ENCODE peak calls at places on chromosome 6, in ten cellular contexts. B is B cell, V is Calu3, R is bronchial epithelial cell, E is tibial artery, F is A549, K is brain microvascular endothelial cell, P is BJ, D is PC-3, M is thoracic aorta. N is an unnamed sample.

GRCh38 chr6:46555129-46555528 is 63.9 kb upstream of the RCAN2 start:
- DNase-seq in M (no peak), D (no peak), E (no peak), B (peak; percentile 1), V (no peak), K (no peak), P (no peak), R (no peak), F (no peak), N (no peak)

GRCh38 chr6:65452333-65452732 is 254.7 kb downstream of the EYS start:
- DNase-seq in K (no peak), V (no peak), D (no peak), R (no peak), M (no peak), F (no peak), P (no peak), E (no peak), B (no peak), N (no peak)

GRCh38 chr6:133241088-133241900 is at the start of gene EYA4:
- DNase-seq in E (no peak), D (peak; percentile 62), P (no peak), F (peak; percentile 74), B (no peak), R (peak; percentile 26), V (peak; percentile 69), M (no peak), K (no peak), N (peak; percentile 24)

GRCh38 chr6:21634582-21634981 is 41.0 kb downstream of the SOX4 start:
- DNase-seq in E (no peak), R (peak; percentile 99), V (peak; percentile 41), K (peak; percentile 96), D (peak; percentile 93), F (peak; percentile 88), M (peak; percentile 10), B (no peak), P (peak; percentile 86), N (no peak)

GRCh38 chr6:2731281-2731909 is 19.3 kb downstream of the MYLK4 start:
- DNase-seq in K (no peak), M (no peak), V (peak; percentile 14), R (peak; percentile 63), P (no peak), B (no peak), E (no peak), F (no peak), D (peak; percentile 82), N (no peak)

GRCh38 chr6:144283781-144284473 is 1.2 kb upstream of the UTRN start:
- DNase-seq in R (peak; percentile 23), B (peak; percentile 23), M (no peak), D (peak; percentile 52), F (no peak), P (no peak), V (no peak), K (peak; percentile 20), E (no peak), N (no peak)

GRCh38 chr6:43948527-43949450 is 178.5 kb downstream of the MRPL14 start:
- DNase-seq in R (no peak), M (no peak), E (no peak), F (no peak), B (no peak), P (no peak), V (no peak), D (no peak), K (no peak), N (no peak)

GRCh38 chr6:42369568-42369967 is 82.2 kb downstream of the TRERF1 start:
- DNase-seq in R (peak; percentile 47), F (peak; percentile 10), M (no peak), K (no peak), D (peak; percentile 66), B (peak; percentile 28), E (no peak), V (peak; percentile 55), P (no peak), N (peak; percentile 25)

GRCh38 chr6:119738425-119738824 is 388.9 kb upstream of the MAN1A1 start:
- DNase-seq in M (no peak), E (no peak), K (no peak), V (no peak), R (no peak), F (no peak), D (no peak), P (no peak), B (no peak), N (no peak)

GRCh38 chr6:69180361-69181067 is 545.4 kb downstream of the ADGRB3 start:
- DNase-seq in P (no peak), M (no peak), V (no peak), E (no peak), B (no peak), R (peak; percentile 26), F (no peak), D (no peak), K (no peak), N (no peak)

GRCh38 chr6:69181964-69182363 is 546.9 kb downstream of the ADGRB3 start:
- DNase-seq in P (no peak), V (no peak), E (no peak), R (no peak), M (no peak), K (no peak), B (no peak), F (no peak), D (no peak), N (no peak)

GRCh38 chr6:69185276-69185675 is 550.2 kb downstream of the ADGRB3 start:
- DNase-seq in P (no peak), D (no peak), R (no peak), B (no peak), E (no peak), K (no peak), V (no peak), F (no peak), M (no peak), N (no peak)

DNA sequence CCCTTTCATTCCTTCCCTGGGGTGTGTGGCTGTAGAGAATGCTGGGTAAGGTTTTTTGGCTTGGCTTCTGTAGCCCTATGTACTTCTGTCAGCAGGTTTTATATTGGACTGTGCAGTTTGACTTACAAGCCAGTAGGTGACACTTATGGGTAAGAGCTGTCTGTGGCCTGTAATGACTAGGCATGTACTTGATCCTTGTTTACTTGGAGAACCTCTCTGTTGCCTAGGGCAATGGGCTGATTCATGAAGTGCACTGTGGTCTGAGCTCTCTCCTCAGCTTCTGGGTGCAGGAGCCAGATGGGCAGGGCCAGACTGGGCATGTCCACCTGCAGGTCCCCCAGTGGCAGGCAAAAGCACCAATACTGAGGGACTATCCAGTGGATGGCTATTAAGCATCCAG is 544.6 kb downstream of the ADGRB3 start:
- DNase-seq in P (no peak), K (no peak), E (no peak), R (peak; percentile 63), F (peak; percentile 2), M (no peak), B (no peak), V (no peak), D (no peak), N (no peak)
- TF ChIP-seq CTCF in P (no peak), K (peak; percentile 8), E (no peak), R (no peak), F (no peak), M (no peak), B (no peak), V (no peak), D (no peak), N (no peak)

DNA sequence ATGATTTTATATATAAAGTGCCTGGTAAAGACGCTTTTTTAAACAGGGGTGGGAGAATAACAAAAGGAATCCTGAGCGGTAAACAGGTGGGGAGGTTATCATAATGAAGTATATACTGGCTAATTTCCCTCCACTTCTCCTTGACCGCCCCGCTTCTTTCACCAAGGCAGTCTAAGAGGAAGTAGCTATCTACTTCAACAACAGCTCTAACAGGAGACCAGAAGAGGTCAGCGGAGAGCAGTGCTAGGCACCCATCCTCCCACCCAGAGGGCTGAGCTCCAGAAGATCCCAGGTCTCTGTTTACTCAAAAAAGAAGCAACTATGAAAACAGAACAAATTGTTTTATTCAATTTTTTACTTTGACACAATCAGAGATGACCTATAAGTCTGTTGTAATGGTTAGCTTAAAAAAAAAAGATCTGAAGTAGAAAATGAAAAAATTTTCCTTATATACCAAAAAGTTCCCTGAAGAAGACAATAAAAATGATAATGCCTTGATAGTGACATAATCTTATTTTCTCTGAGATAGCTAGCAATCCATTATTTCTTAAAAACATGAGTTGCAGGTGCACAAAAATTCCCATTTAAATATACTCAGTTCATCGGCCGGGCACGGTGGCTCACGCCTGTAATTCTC is 141.1 kb downstream of the PDSS2 start:
- DNase-seq in E (no peak), M (no peak), P (no peak), D (peak; percentile 53), R (peak; percentile 50), B (peak; percentile 55), K (peak; percentile 67), V (peak; percentile 60), F (peak; percentile 52), N (peak; percentile 39)
- TF ChIP-seq CTCF in E (peak; percentile 27), M (peak; percentile 37), P (peak; percentile 91), D (peak; percentile 67), R (peak; percentile 80), B (peak; percentile 53), K (peak; percentile 89), V (peak; percentile 47), F (peak; percentile 57), N (peak; percentile 85)

GRCh38 chr6:15464211-15464725 is 198.6 kb downstream of the DTNBP1 start:
- DNase-seq in E (no peak), K (no peak), F (peak; percentile 36), R (no peak), B (peak; percentile 67), P (no peak), V (peak; percentile 49), D (peak; percentile 54), M (no peak), N (no peak)
- TF ChIP-seq CTCF in E (no peak), K (peak; percentile 80), F (peak; percentile 47), R (peak; percentile 74), B (peak; percentile 82), P (peak; percentile 61), V (peak; percentile 30), D (peak; percentile 89), M (peak; percentile 42), N (peak; percentile 76)

GRCh38 chr6:15643542-15643941 is 19.3 kb downstream of the DTNBP1 start:
- DNase-seq in F (peak; percentile 7), R (no peak), D (no peak), V (no peak), P (no peak), B (no peak), M (no peak), E (no peak), K (no peak), N (no peak)

GRCh38 chr6:15644904-15645303 is 17.9 kb downstream of the DTNBP1 start:
- DNase-seq in P (no peak), M (no peak), E (no peak), F (no peak), R (no peak), K (no peak), B (no peak), D (no peak), V (no peak), N (no peak)

GRCh38 chr6:15638373-15638772 is 24.5 kb downstream of the DTNBP1 start:
- DNase-seq in P (no peak), B (no peak), R (no peak), K (no peak), V (no peak), D (no peak), E (no peak), M (no peak), F (no peak), N (no peak)

DNA sequence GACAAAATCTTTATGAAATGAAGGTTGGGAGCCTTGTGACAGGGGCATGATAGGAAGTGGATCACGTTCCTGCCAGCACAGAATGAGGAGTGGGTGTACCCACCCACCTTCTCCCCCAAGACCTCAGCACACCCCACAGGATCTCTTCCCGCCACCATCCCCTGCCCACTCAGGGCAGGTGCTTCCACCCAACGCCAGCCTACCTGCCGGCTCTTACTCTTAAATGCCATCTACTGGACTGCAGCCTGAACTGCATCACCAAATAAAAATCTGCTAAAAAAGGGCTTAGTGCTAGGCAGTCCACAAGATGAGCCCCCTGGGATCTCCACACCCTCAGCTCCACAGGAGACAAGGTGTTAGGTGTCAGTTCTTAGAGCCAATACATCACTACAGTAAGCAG is 20.6 kb downstream of the DTNBP1 start:
- DNase-seq in V (no peak), E (no peak), B (no peak), K (no peak), R (no peak), P (no peak), D (peak; percentile 44), M (no peak), F (peak; percentile 3), N (no peak)
- TF ChIP-seq CTCF in V (peak; percentile 40), E (no peak), B (peak; percentile 27), K (peak; percentile 61), R (peak; percentile 19), P (no peak), D (peak; percentile 67), M (no peak), F (no peak), N (peak; percentile 44)

N was measured in GM13977.